ENCODE peak calls at places on chromosomes 5 and 9, in nine cellular contexts. T is T-helper 1 cell; H is stimulated activated naive CD8-positive, alpha-beta T cell treated with anti-CD3 and anti-CD28 coated beads, Interleukin-15, amount 100 ng/mL, for 72 hours; P is GM12865; L is natural killer cell treated with Interleukin-12 subunit alpha and Interleukin-12 subunit beta and Interleukin-15 and Interleukin-18, amount 100 ng/mL, for 72 hours; I is effector memory CD8-positive, alpha-beta T cell; Q is bronchial epithelial cell; R is LoVo; C is activated CD4-positive, alpha-beta T cell treated with anti-CD3 and anti-CD28 coated beads, Interleukin-2, amount 50 U/mL, for 1 hour. O is an unnamed sample.

GRCh38 chr5:68141494-68141893 is 74.1 kb upstream of the PIK3R1 start:
- DNase-seq in T (no peak), H (peak), P (peak), L (no peak), I (peak), Q (peak), R (no peak), C (no peak), O (no peak)

GRCh38 chr5:28301676-28302075 is 1263.3 kb upstream of the CDH9 start:
- DNase-seq in T (no peak), H (no peak), P (no peak), L (no peak), I (no peak), Q (peak), R (peak), C (no peak), O (no peak)

GRCh38 chr5:144267961-144268513 is 97.4 kb downstream of the KCTD16 start:
- DNase-seq in T (no peak), H (no peak), P (no peak), L (no peak), I (no peak), Q (no peak), R (no peak), C (no peak), O (no peak)

GRCh38 chr5:115342593-115343377 is 46.3 kb upstream of the CCDC112 start:
- DNase-seq in T (no peak), H (no peak), P (no peak), L (no peak), I (no peak), Q (no peak), R (peak), C (no peak), O (no peak)

GRCh38 chr5:66440202-66440680 is 156.0 kb upstream of the MAST4 start:
- DNase-seq in T (no peak), H (no peak), P (peak), L (no peak), I (no peak), Q (peak), R (no peak), C (no peak), O (no peak)

GRCh38 chr9:73549991-73550390 is 398.3 kb downstream of the ANXA1 start:
- DNase-seq in T (no peak), H (no peak), P (no peak), L (no peak), I (no peak), Q (no peak), R (no peak), C (no peak), O (peak)

GRCh38 chr9:84315278-84315877 is 25.2 kb downstream of the SLC28A3 start:
- DNase-seq in T (no peak), H (peak), P (peak), L (no peak), I (peak), Q (peak), R (peak), C (peak), O (peak)

GRCh38 chr9:12439267-12439666 is 253.9 kb upstream of the TYRP1 start:
- DNase-seq in T (no peak), H (no peak), P (no peak), L (no peak), I (no peak), Q (no peak), R (no peak), C (no peak), O (no peak)

GRCh38 chr5:37839441-37840035 is 303 bp downstream of the GDNF start:
- DNase-seq in T (no peak), H (no peak), P (peak), L (no peak), I (no peak), Q (no peak), R (no peak), C (no peak), O (peak)

GRCh38 chr9:83036043-83036442 is 26.9 kb downstream of the RASEF start:
- DNase-seq in T (no peak), H (no peak), P (no peak), L (no peak), I (no peak), Q (no peak), R (no peak), C (no peak), O (no peak)

GRCh38 chr5:112210430-112211005 is 208.6 kb downstream of the EPB41L4A start:
- DNase-seq in T (no peak), H (no peak), P (peak), L (no peak), I (no peak), Q (peak), R (peak), C (no peak), O (peak)

GRCh38 chr5:172731286-172732073 is 39.5 kb downstream of the DUSP1 start:
- DNase-seq in T (no peak), H (no peak), P (no peak), L (peak), I (no peak), Q (peak), R (peak), C (no peak), O (no peak)

GRCh38 chr9:124292696-124293593 is 35.2 kb downstream of the NEK6 start:
- DNase-seq in T (no peak), H (no peak), P (no peak), L (no peak), I (no peak), Q (no peak), R (no peak), C (no peak), O (no peak)

GRCh38 chr5:66306105-66306843 is 162.2 kb downstream of the SREK1 start:
- DNase-seq in T (no peak), H (peak), P (peak), L (no peak), I (peak), Q (peak), R (peak), C (peak), O (peak)

GRCh38 chr5:66170196-66170919 is 26.3 kb downstream of the SREK1 start:
- DNase-seq in T (no peak), H (no peak), P (no peak), L (no peak), I (no peak), Q (peak), R (no peak), C (no peak), O (no peak)

GRCh38 chr5:83125560-83125959 is 48.2 kb downstream of the XRCC4 start:
- DNase-seq in T (no peak), H (no peak), P (no peak), L (no peak), I (no peak), Q (no peak), R (no peak), C (no peak), O (no peak)

GRCh38 chr5:71471193-71471592 is 15.7 kb downstream of the BDP1 start:
- DNase-seq in T (no peak), H (no peak), P (no peak), L (no peak), I (no peak), Q (peak), R (no peak), C (no peak), O (no peak)

GRCh38 chr5:25754895-25755294 is 1110.1 kb upstream of the CDH10 start:
- DNase-seq in T (no peak), H (no peak), P (peak), L (no peak), I (no peak), Q (no peak), R (no peak), C (no peak), O (no peak)

GRCh38 chr5:135832941-135833340 is 1.5 kb upstream of the SLC25A48 start:
- DNase-seq in T (no peak), H (no peak), P (no peak), L (no peak), I (no peak), Q (no peak), R (no peak), C (no peak), O (no peak)

GRCh38 chr9:83620841-83621636 is 1.9 kb upstream of the IDNK start:
- DNase-seq in T (no peak), H (peak), P (peak), L (peak), I (peak), Q (peak), R (peak), C (peak), O (peak)

GRCh38 chr5:150672237-150672883 is 11.3 kb downstream of the MYOZ3 start:
- DNase-seq in T (no peak), H (no peak), P (no peak), L (no peak), I (no peak), Q (peak), R (no peak), C (peak), O (no peak)

GRCh38 chr9:71383308-71383707 is 261.9 kb upstream of the TRPM3 start:
- DNase-seq in T (no peak), H (no peak), P (no peak), L (no peak), I (no peak), Q (no peak), R (no peak), C (no peak), O (no peak)

O was measured in NCI-H1092 treated with DMSO at 0.1 percent for 48 hours.